ENCODE peak calls at places on chromosomes 7 and 10, in four cellular contexts. G is BJ, J is upper lobe of right lung, H is PC-3. R is an unnamed sample.

GRCh38 chr10:36538945-36539586 is 586.3 kb upstream of the ANKRD30A start:
- DNase-seq in G (peak), J (no peak), H (peak), R (peak)

GRCh38 chr7:5382281-5383041 is 41.2 kb downstream of the TNRC18 start:
- DNase-seq in G (no peak), J (no peak), H (no peak), R (no peak)

GRCh38 chr7:106757846-106758245 is 96.9 kb upstream of the CCDC71L start:
- DNase-seq in G (no peak), J (no peak), H (no peak), R (peak)

GRCh38 chr10:89427629-89428028 is 13.3 kb downstream of the IFIT5 start:
- DNase-seq in G (peak), J (no peak), H (peak), R (peak)

GRCh38 chr10:49240946-49241345 is 52.8 kb upstream of the TMEM273 start:
- DNase-seq in G (no peak), J (no peak), H (no peak), R (no peak)

GRCh38 chr7:134546903-134547737 is 1.8 kb upstream of the AKR1B15 start:
- DNase-seq in G (no peak), J (peak), H (peak), R (peak)

GRCh38 chr7:1359681-1360485 is 99.4 kb downstream of the MICALL2 start:
- DNase-seq in G (no peak), J (peak), H (no peak), R (no peak)

GRCh38 chr10:113397031-113397430 is 155.8 kb upstream of the HABP2 start:
- DNase-seq in G (no peak), J (no peak), H (no peak), R (no peak)

GRCh38 chr10:5584895-5585516 is 60.2 kb downstream of the CALML3 start:
- DNase-seq in G (peak), J (peak), H (peak), R (peak)

GRCh38 chr7:121275204-121275603 is 53.6 kb upstream of the WNT16 start:
- DNase-seq in G (no peak), J (no peak), H (no peak), R (no peak)

GRCh38 chr7:22584179-22584578 is 84.2 kb upstream of the STEAP1B start:
- DNase-seq in G (no peak), J (no peak), H (no peak), R (no peak)

GRCh38 chr7:94578615-94579014 is 69.0 kb downstream of the CASD1 start:
- DNase-seq in G (no peak), J (no peak), H (peak), R (peak)

GRCh38 chr7:108265007-108265406 is 134.8 kb upstream of the LAMB4 start:
- DNase-seq in G (no peak), J (no peak), H (no peak), R (no peak)

GRCh38 chr10:36779238-36779846 is 346.1 kb upstream of the ANKRD30A start:
- DNase-seq in G (peak), J (no peak), H (peak), R (peak)

GRCh38 chr7:36145686-36146085 is 7.4 kb upstream of the EEPD1 start:
- DNase-seq in G (no peak), J (no peak), H (no peak), R (no peak)

GRCh38 chr10:82847242-82847641 is 972.2 kb downstream of the NRG3 start:
- DNase-seq in G (no peak), J (no peak), H (no peak), R (no peak)

GRCh38 chr10:116207180-116207579 is 65.8 kb downstream of the GFRA1 start:
- DNase-seq in G (no peak), J (no peak), H (no peak), R (no peak)

DNA sequence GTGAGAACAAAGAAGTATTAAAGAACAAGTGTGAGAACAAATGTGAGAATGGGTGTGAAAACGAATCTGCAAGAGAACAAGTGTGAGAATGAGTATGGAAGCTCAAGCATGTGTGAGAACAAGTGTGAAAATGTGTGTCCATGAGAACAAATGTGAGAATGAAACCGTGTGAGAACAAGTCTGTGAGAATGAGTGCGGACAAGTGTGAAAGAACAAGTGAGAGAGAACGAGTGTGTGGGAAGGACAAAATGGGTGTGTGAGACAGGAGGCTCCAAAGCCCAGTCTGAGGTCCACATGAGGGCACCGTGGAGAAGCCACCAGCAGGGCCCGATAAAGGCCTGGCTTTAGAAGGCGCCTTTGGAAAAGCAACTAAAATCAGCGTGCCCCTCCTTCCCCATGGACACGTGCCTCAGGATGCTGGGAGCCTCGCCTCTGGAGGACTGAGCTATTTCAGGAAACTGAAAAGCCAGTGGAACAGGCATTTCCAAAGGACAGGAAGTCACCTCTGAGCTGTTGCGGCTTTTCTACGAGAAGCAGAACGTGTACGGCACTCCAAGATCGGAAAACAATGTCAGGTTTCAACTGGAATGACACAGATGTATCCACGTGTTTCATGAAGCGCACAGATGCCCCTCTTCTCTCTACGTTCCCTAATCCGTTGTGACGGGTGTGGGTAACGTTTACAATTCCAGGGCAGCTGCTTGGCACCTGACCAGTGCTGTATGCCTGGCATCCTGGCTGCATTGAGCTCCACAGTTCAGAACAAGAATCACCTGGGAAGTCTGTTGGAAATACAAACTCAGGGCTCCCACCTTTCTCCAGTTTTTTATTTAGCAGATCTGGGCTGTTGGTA is 46.4 kb downstream of the ESYT2 start:
- DNase-seq in G (peak), J (no peak), H (peak), R (peak)
- TF ChIP-seq CTCF in G (peak), J (peak), H (peak), R (peak)

DNA sequence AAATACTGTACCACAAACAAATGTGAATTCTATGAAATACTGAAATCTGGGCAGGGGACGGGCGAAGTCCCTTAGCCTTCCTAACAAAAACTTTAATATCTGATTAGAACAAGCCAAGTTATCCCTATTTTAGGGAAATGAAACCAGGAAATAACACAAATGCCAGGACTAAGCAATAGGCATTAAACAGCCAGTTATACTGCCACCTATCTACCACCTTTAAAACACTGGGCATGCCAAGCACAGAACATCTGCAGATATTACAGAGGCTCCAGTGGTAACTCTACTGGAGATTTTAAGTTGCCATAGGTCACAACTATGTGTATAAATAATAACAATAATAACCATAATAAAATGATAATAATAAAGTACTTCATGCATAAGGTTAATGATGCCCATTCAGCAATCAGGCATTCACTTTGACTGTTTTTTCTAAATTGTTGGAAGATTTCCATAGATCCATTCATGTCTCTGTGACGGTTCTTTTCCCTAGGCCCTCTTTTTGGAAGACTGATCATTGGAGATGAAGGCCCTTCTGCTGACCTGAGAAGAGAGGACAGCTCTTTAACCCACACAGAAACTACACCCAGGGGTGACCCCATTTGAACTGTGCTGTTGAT is 195.7 kb downstream of the CACNA2D1 start:
- DNase-seq in G (no peak), J (no peak), H (peak), R (peak)
- TF ChIP-seq CTCF in G (peak), J (peak), H (peak), R (peak)

GRCh38 chr7:76301000-76301399 is 1.5 kb upstream of the HSPB1 start:
- DNase-seq in G (no peak), J (no peak), H (no peak), R (no peak)

GRCh38 chr7:76300210-76300731 is 2.2 kb upstream of the HSPB1 start:
- DNase-seq in G (no peak), J (no peak), H (peak), R (peak)

GRCh38 chr7:76293407-76293901 is 9.0 kb upstream of the HSPB1 start:
- DNase-seq in G (no peak), J (no peak), H (peak), R (no peak)

GRCh38 chr7:76294344-76295024 is 8.0 kb upstream of the HSPB1 start:
- DNase-seq in G (peak), J (peak), H (peak), R (peak)

GRCh38 chr7:76296743-76297740 is 5.4 kb upstream of the HSPB1 start:
- DNase-seq in G (peak), J (peak), H (peak), R (peak)
- TF ChIP-seq CTCF in G (peak), J (no peak), H (no peak), R (no peak)

DNA sequence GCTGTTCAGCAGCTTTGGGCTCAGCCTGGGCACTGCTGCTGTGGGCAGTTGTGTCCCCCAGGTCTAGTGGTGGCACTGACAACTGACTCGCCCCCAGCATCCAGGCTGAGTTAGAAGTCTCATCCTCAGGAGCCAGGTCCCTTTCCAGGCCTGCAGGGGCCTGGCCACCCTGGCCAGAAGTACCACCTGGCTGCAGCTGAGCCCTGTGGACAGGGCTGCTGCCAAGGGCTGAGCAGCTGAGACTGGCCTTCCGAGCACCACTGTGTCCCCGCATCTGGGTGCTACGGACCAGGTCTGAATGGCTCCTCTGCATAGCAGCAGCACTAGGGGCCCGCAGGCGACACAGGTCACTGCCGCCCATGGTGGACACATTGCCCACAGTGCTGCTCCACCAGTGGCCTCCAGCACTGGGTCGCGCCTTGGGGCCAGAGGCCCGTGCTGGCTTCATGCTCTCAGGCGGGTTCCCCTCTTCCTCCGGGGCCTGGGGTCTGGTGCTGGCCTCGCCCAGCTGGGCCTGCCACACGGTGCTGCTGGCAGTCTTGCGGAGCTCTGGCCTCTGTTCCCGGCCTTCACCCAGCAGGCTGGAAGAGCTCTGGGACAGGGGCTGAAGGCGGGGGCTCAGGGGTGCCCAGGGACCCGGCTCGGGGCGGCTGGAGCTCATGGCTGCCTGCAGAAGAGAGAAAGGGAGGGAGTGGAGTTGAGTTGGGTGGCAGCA is 6.2 kb downstream of the GPRIN2 start:
- DNase-seq in G (no peak), J (peak), H (no peak), R (no peak)
- TF ChIP-seq CTCF in G (no peak), J (no peak), H (no peak), R (no peak)

R was measured in MCF 10A.